ENCODE peak calls at places on chromosomes 6 and 20, in nine cellular contexts. X, I, Y, U, G, Z, S, J and F are unnamed samples.

GRCh38 chr20:33010133-33010504 is 2.6 kb downstream of the BPIFB2 start:
- DNase-seq in X (no peak), I (no peak), Y (no peak), U (no peak), G (no peak), Z (no peak), S (no peak), J (no peak), F (no peak)

GRCh38 chr6:2913621-2914317 is 10.7 kb upstream of the SERPINB9 start:
- DNase-seq in X (no peak), I (no peak), Y (no peak), U (no peak), G (no peak), Z (no peak), S (no peak), J (no peak), F (no peak)

GRCh38 chr6:24154121-24154520 is 28.1 kb downstream of the NRSN1 start:
- DNase-seq in X (no peak), I (no peak), Y (no peak), U (no peak), G (no peak), Z (peak; percentile 4), S (no peak), J (no peak), F (no peak)

GRCh38 chr6:45959534-45960195 is 56.0 kb downstream of the CLIC5 start:
- DNase-seq in X (no peak), I (no peak), Y (no peak), U (no peak), G (no peak), Z (no peak), S (no peak), J (peak; percentile 41), F (peak; percentile 77)

GRCh38 chr6:123201869-123202372 is 205.9 kb downstream of the CLVS2 start:
- DNase-seq in X (no peak), I (no peak), Y (no peak), U (no peak), G (no peak), Z (no peak), S (no peak), J (no peak), F (no peak)

GRCh38 chr20:53165452-53165851 is 193.3 kb downstream of the TSHZ2 start:
- DNase-seq in X (no peak), I (no peak), Y (no peak), U (no peak), G (no peak), Z (no peak), S (no peak), J (no peak), F (no peak)

GRCh38 chr20:63494084-63494419 is 4.8 kb downstream of the EEF1A2 start:
- DNase-seq in X (no peak), I (peak; percentile 15), Y (no peak), U (no peak), G (no peak), Z (no peak), S (no peak), J (no peak), F (no peak)

GRCh38 chr6:18307006-18307405 is 42.7 kb upstream of the DEK start:
- DNase-seq in X (no peak), I (no peak), Y (no peak), U (no peak), G (no peak), Z (no peak), S (no peak), J (no peak), F (no peak)

GRCh38 chr20:53708129-53708968 is 114.7 kb upstream of the ZNF217 start:
- DNase-seq in X (no peak), I (no peak), Y (peak; percentile 88), U (peak; percentile 64), G (no peak), Z (no peak), S (no peak), J (no peak), F (no peak)